ENCODE peak calls at places on chromosomes 7 and 10, in seven cellular contexts. J is LoVo; D is AG08395; T is CD4-positive, alpha-beta memory T cell; G is psoas muscle; I is SW480; H is NCI-H1105 treated with DMSO at 0.1 percent for 48 hours. R is an unnamed sample.

GRCh38 chr7:8190121-8190895 is 71.7 kb downstream of the ICA1 start:
- DNase-seq in J (peak), D (peak), T (peak), G (no peak), I (peak), H (peak), R (peak)

GRCh38 chr7:156897673-156898072 is 4.7 kb upstream of the LMBR1 start:
- DNase-seq in J (peak), D (peak), T (no peak), G (no peak), I (peak), H (no peak), R (no peak)

GRCh38 chr7:137169282-137169698 is 174.2 kb downstream of the PTN start:
- DNase-seq in J (peak), D (peak), T (no peak), G (peak), I (peak), H (peak), R (no peak)

GRCh38 chr7:74606101-74606908 is 51.2 kb upstream of the GTF2I start:
- DNase-seq in J (no peak), D (peak), T (peak), G (peak), I (peak), H (no peak), R (no peak)

GRCh38 chr10:63699785-63700184 is 178.6 kb downstream of the REEP3 start:
- DNase-seq in J (no peak), D (no peak), T (no peak), G (peak), I (no peak), H (no peak), R (no peak)

GRCh38 chr10:124883510-124884321 is 58.2 kb upstream of the ZRANB1 start:
- DNase-seq in J (no peak), D (no peak), T (no peak), G (no peak), I (no peak), H (no peak), R (no peak)

GRCh38 chr10:13739178-13739577 is 152.4 kb downstream of the PRPF18 start:
- DNase-seq in J (no peak), D (peak), T (no peak), G (no peak), I (no peak), H (no peak), R (no peak)

GRCh38 chr7:99008181-99008631 is 129.9 kb downstream of the TRRAP start:
- DNase-seq in J (no peak), D (no peak), T (no peak), G (no peak), I (no peak), H (no peak), R (no peak)

GRCh38 chr10:78621183-78621789 is 447.5 kb upstream of the ZMIZ1 start:
- DNase-seq in J (no peak), D (no peak), T (no peak), G (no peak), I (no peak), H (peak), R (no peak)

GRCh38 chr7:107162466-107162865 is 6.3 kb upstream of the HBP1 start:
- DNase-seq in J (no peak), D (no peak), T (no peak), G (no peak), I (no peak), H (no peak), R (no peak)

GRCh38 chr10:23918839-23919238 is 290.1 kb upstream of the KIAA1217 start:
- DNase-seq in J (no peak), D (no peak), T (no peak), G (no peak), I (peak), H (no peak), R (no peak)

GRCh38 chr7:116772926-116773749 is 89.2 kb upstream of the CAPZA2 start:
- DNase-seq in J (no peak), D (no peak), T (no peak), G (no peak), I (no peak), H (no peak), R (no peak)

GRCh38 chr7:43570688-43571365 is 12.1 kb upstream of the STK17A start:
- DNase-seq in J (no peak), D (no peak), T (no peak), G (no peak), I (no peak), H (no peak), R (no peak)

GRCh38 chr7:35700327-35700726 is 5.4 kb upstream of the HERPUD2 start:
- DNase-seq in J (no peak), D (no peak), T (no peak), G (no peak), I (no peak), H (no peak), R (no peak)

GRCh38 chr10:46288601-46289206 is 1.9 kb downstream of the ANTXRL start:
- DNase-seq in J (no peak), D (no peak), T (no peak), G (no peak), I (no peak), H (no peak), R (no peak)

GRCh38 chr7:29315302-29316270 is 121.0 kb downstream of the CHN2 start:
- DNase-seq in J (no peak), D (no peak), T (no peak), G (no peak), I (no peak), H (no peak), R (no peak)

GRCh38 chr7:25456467-25457171 is 228.3 kb upstream of the NPVF start:
- DNase-seq in J (no peak), D (no peak), T (no peak), G (peak), I (no peak), H (peak), R (no peak)

GRCh38 chr10:103882285-103883007 is 27.1 kb upstream of the SH3PXD2A start:
- DNase-seq in J (no peak), D (no peak), T (no peak), G (no peak), I (no peak), H (no peak), R (no peak)

GRCh38 chr7:151754142-151754590 is 122.7 kb downstream of the PRKAG2 start:
- DNase-seq in J (peak), D (peak), T (no peak), G (peak), I (peak), H (no peak), R (peak)

GRCh38 chr10:28382520-28383269 is 79.8 kb upstream of the MPP7 start:
- DNase-seq in J (no peak), D (peak), T (no peak), G (no peak), I (no peak), H (no peak), R (no peak)

GRCh38 chr7:100119701-100120517 is 475 bp downstream of the CNPY4 start:
- DNase-seq in J (no peak), D (peak), T (peak), G (peak), I (peak), H (peak), R (no peak)

R was measured in pulmonary artery endothelial cell.